ENCODE peak calls at places on chromosomes 12 and 14, in nine cellular contexts. D is left cardiac atrium, J is mesothelial cell of epicardium, A is NT2/D1, M is HT1080, G is HCT116, X is NCI-H524, P is SW 1271, S is HuH-7. U is an unnamed sample.

GRCh38 chr12:122641976-122642375 is 61.2 kb downstream of the HCAR2 start:
- DNase-seq in D (no peak), M (peak), G (no peak), J (no peak), X (no peak), A (no peak), S (no peak), P (no peak), U (no peak)

GRCh38 chr12:103273645-103274044 is 222.1 kb downstream of the C12orf42 start:
- DNase-seq in P (no peak), S (no peak), X (no peak), G (no peak), J (no peak), M (peak), A (no peak), D (no peak), U (no peak)

GRCh38 chr14:101870273-101870939 is 94.0 kb upstream of the DYNC1H1 start:
- DNase-seq in A (no peak), J (no peak), S (no peak), M (no peak), X (no peak), P (no peak), D (no peak), G (no peak), U (no peak)

GRCh38 chr12:48969160-48969771 is 2.3 kb downstream of the WNT10B start:
- DNase-seq in M (no peak), J (no peak), D (no peak), G (no peak), A (no peak), P (no peak), S (no peak), X (no peak), U (no peak)

GRCh38 chr14:57261604-57262003 is 7.1 kb downstream of the EXOC5 start:
- DNase-seq in S (no peak), X (no peak), P (no peak), D (no peak), M (no peak), G (no peak), A (no peak), J (no peak), U (no peak)

GRCh38 chr12:32548691-32549412 is 130.2 kb upstream of the DNM1L start:
- DNase-seq in D (peak), P (no peak), S (no peak), X (no peak), A (no peak), G (no peak), J (no peak), M (no peak), U (no peak)

GRCh38 chr14:75452900-75453816 is 25.3 kb downstream of the JDP2 start:
- DNase-seq in S (peak), M (no peak), J (peak), A (peak), P (no peak), G (no peak), X (no peak), D (peak), U (no peak)

GRCh38 chr12:104750061-104750460 is 208.0 kb downstream of the SLC41A2 start:
- DNase-seq in A (no peak), S (no peak), J (no peak), M (peak), X (no peak), P (no peak), G (no peak), D (no peak), U (no peak)

GRCh38 chr14:102953100-102953499 is 30.6 kb downstream of the AMN start:
- DNase-seq in J (no peak), P (no peak), M (no peak), S (no peak), X (no peak), G (no peak), A (no peak), D (no peak), U (no peak)

GRCh38 chr14:67646136-67646535 is 26.4 kb downstream of the ARG2 start:
- DNase-seq in P (no peak), S (no peak), G (no peak), M (no peak), A (no peak), D (no peak), J (no peak), X (no peak), U (no peak)

GRCh38 chr12:92987846-92988621 is 58.9 kb upstream of the EEA1 start:
- DNase-seq in J (no peak), X (no peak), S (no peak), D (no peak), M (no peak), P (no peak), A (no peak), G (no peak), U (no peak)

GRCh38 chr12:124484526-124484953 is 82.9 kb downstream of the NCOR2 start:
- DNase-seq in G (no peak), S (no peak), J (no peak), X (no peak), D (no peak), M (no peak), P (no peak), A (no peak), U (no peak)

GRCh38 chr14:103576371-103577024 is 13.7 kb downstream of the COA8 start:
- DNase-seq in X (peak), D (peak), S (no peak), A (no peak), M (peak), P (peak), J (peak), G (peak), U (peak)

GRCh38 chr12:92538970-92539749 is 163.6 kb upstream of the PLEKHG7 start:
- DNase-seq in J (no peak), A (no peak), G (peak), S (no peak), X (no peak), D (no peak), P (no peak), M (peak), U (peak)

GRCh38 chr12:56995930-56996496 is 10.3 kb downstream of the ZBTB39 start:
- DNase-seq in M (no peak), J (no peak), D (no peak), S (no peak), P (no peak), G (no peak), X (no peak), A (no peak), U (no peak)

GRCh38 chr14:59772252-59772651 is 98.3 kb downstream of the RTN1 start:
- DNase-seq in D (no peak), A (no peak), S (no peak), J (no peak), X (no peak), G (no peak), P (no peak), M (no peak), U (peak)

GRCh38 chr12:46550266-46550879 is 177.8 kb upstream of the SLC38A2 start:
- DNase-seq in A (no peak), D (no peak), G (no peak), X (no peak), P (no peak), J (no peak), M (no peak), S (no peak), U (no peak)

GRCh38 chr12:122866379-122866778 is 29.5 kb downstream of the VPS37B start:
- DNase-seq in J (no peak), D (peak), G (no peak), X (no peak), M (no peak), S (no peak), P (no peak), A (no peak), U (no peak)

U was measured in pulmonary artery endothelial cell.